ENCODE peak calls at places on chromosomes 7 and 10, in four cellular contexts. Y, X, J and I are unnamed samples.
A peak's percentile ranks its signal among the peaks of the same experiment; 100 is the strongest.

GRCh38 chr7:16504019-16504418 is 22.6 kb upstream of the LRRC72 start:
- DNase-seq in Y (no peak), X (no peak), J (no peak), I (no peak)

GRCh38 chr7:43479042-43479441 is 103.9 kb upstream of the STK17A start:
- DNase-seq in Y (no peak), X (peak; percentile 33), J (no peak), I (no peak)

GRCh38 chr7:16399916-16400895 is 21.1 kb downstream of the CRPPA start:
- DNase-seq in Y (no peak), X (no peak), J (no peak), I (no peak)

GRCh38 chr7:55276896-55277295 is 88.2 kb upstream of the LANCL2 start:
- DNase-seq in Y (no peak), X (no peak), J (no peak), I (no peak)

GRCh38 chr10:68938117-68938516 is 17.9 kb upstream of the DDX21 start:
- DNase-seq in Y (no peak), X (no peak), J (peak; percentile 27), I (no peak)

GRCh38 chr10:125064681-125065492 is 95.5 kb downstream of the CTBP2 start:
- DNase-seq in Y (no peak), X (no peak), J (no peak), I (no peak)

GRCh38 chr10:72954596-72955569 is at the start of gene PLA2G12B:
- DNase-seq in Y (no peak), X (peak; percentile 65), J (no peak), I (no peak)

GRCh38 chr10:77531441-77532001 is 106.1 kb downstream of the KCNMA1 start:
- DNase-seq in Y (peak; percentile 82), X (no peak), J (no peak), I (no peak)

GRCh38 chr10:119287613-119287991 is 80.2 kb downstream of the GRK5 start:
- DNase-seq in Y (no peak), X (no peak), J (no peak), I (no peak)

GRCh38 chr10:69864321-69864720 is 62.6 kb downstream of the COL13A1 start:
- DNase-seq in Y (no peak), X (no peak), J (no peak), I (no peak)

GRCh38 chr7:93728292-93728691 is 153.8 kb upstream of the CALCR start:
- DNase-seq in Y (no peak), X (no peak), J (no peak), I (no peak)

GRCh38 chr7:6169805-6170520 is 102.5 kb downstream of the CYTH3 start:
- DNase-seq in Y (no peak), X (no peak), J (no peak), I (no peak)

DNA sequence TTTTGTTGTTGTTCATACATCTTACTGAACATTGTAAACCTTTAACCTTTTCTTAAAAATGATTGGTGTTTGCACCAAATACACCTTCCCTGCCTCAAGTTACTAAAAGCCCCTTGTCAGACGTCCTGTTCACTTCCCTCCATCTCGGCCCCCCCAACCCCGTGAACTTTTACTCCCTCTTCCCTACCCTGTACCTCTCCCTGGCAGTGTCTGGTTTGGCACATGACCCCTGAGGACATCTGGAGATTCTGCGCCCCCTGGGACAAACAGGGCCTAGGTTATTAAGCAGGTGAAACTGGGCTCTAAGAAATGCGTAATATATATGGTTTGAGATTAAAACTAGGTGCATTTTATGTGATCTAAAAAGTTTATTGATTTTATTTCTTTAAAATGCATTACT is 1.4 kb downstream of the PPP2R2D start:
- DNase-seq in Y (peak; percentile 37), X (no peak), J (no peak), I (no peak)
- H3K4me3 ChIP-seq in Y (peak overlapping the region; percentile 94), X (peak overlapping the region; percentile 94), J (peak overlapping the region; percentile 70), I (no peak overlapping the region)

GRCh38 chr10:99372546-99373271 is 43.6 kb downstream of the CNNM1 start:
- DNase-seq in Y (no peak), X (peak; percentile 25), J (no peak), I (no peak)

GRCh38 chr10:99369126-99369525 is 40.0 kb downstream of the CNNM1 start:
- DNase-seq in Y (no peak), X (no peak), J (no peak), I (no peak)

GRCh38 chr10:99368646-99369045 is 39.5 kb downstream of the CNNM1 start:
- DNase-seq in Y (no peak), X (peak; percentile 27), J (no peak), I (no peak)

GRCh38 chr10:99369551-99369950 is 40.4 kb downstream of the CNNM1 start:
- DNase-seq in Y (no peak), X (no peak), J (no peak), I (no peak)

GRCh38 chr10:99370993-99371392 is 41.8 kb downstream of the CNNM1 start:
- DNase-seq in Y (no peak), X (peak; percentile 59), J (no peak), I (no peak)
- TF ChIP-seq CTCF in Y (no peak), X (peak; percentile 68), J (no peak), I (no peak)

GRCh38 chr7:26858735-26859134 is 5.7 kb downstream of the SKAP2 start:
- DNase-seq in Y (no peak), X (no peak), J (no peak), I (no peak)

GRCh38 chr7:26858229-26858568 is 6.2 kb downstream of the SKAP2 start:
- DNase-seq in Y (no peak), X (no peak), J (no peak), I (no peak)

GRCh38 chr7:26857170-26857533 is 7.2 kb downstream of the SKAP2 start:
- DNase-seq in Y (no peak), X (no peak), J (no peak), I (no peak)

GRCh38 chr7:26856481-26856880 is 7.9 kb downstream of the SKAP2 start:
- DNase-seq in Y (no peak), X (no peak), J (no peak), I (no peak)

GRCh38 chr7:26857534-26858228 is 6.7 kb downstream of the SKAP2 start:
- DNase-seq in Y (peak; percentile 64), X (no peak), J (peak; percentile 22), I (no peak)
- H3K4me3 ChIP-seq in Y (peak overlapping the region; percentile 18), X (peak overlapping the region; percentile 66), J (no peak overlapping the region), I (no peak overlapping the region)

GRCh38 chr10:92592761-92593552 is at the start of gene KIF11:
- DNase-seq in Y (peak; percentile 98), X (peak; percentile 95), J (peak; percentile 97), I (peak; percentile 97)

GRCh38 chr10:92594194-92594593 is 1.3 kb downstream of the KIF11 start:
- DNase-seq in Y (no peak), X (no peak), J (no peak), I (no peak)

GRCh38 chr10:92593553-92594046 is 670 bp downstream of the KIF11 start:
- DNase-seq in Y (no peak), X (no peak), J (no peak), I (no peak)

GRCh38 chr10:92590623-92591549 is 2.0 kb upstream of the KIF11 start:
- DNase-seq in Y (no peak), X (peak; percentile 72), J (peak; percentile 56), I (peak; percentile 46)

GRCh38 chr10:92591550-92592140 is 1.3 kb upstream of the KIF11 start:
- DNase-seq in Y (peak; percentile 95), X (peak; percentile 74), J (peak; percentile 90), I (peak; percentile 89)
- TF ChIP-seq CTCF in Y (no peak), X (peak; percentile 20), J (no peak), I (peak; percentile 17)

DNA sequence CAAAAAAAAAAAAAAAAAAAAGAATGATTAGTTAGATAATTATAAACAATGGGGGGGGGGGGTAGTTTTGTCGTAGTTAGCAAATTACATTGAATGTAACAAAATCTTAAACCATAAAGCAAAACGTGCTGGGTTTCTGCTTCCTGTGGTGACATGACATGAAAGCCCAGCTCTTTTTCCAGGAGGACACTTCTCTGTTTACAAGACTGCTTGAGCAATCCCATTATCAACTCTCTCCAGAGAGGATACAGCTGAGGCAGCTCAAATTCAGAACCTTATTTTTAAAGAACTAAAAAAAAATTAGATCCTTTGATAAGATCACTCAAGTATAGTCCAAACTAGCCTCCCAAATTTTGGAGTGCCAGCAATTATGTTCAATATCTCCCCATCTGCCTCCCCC is 58.6 kb downstream of the ADRB1 start:
- DNase-seq in Y (no peak), X (no peak), J (no peak), I (no peak)
- H3K4me3 ChIP-seq in Y (no peak overlapping the region), X (no peak overlapping the region), J (no peak overlapping the region), I (no peak overlapping the region)

DNA sequence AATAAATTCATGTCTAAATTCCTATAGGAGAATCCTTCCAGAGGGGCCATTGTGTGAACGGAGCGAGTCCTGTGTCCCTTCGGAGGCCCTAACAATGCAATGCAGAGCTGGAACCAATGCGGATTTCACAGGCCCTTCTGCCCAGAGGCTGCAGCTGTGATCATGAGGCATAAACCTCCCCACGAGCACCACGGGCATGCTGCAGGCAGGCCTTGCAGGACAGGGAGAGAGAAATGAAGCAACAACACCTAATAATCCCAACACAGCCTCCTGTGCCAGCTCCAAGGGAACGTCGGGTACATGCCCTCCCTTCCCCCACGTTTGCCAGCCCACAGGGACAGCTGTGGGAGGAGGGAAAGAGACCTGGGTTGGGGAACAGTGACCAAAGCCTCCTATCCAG is 74.4 kb downstream of the TNS3 start:
- DNase-seq in Y (peak; percentile 59), X (no peak), J (no peak), I (peak; percentile 11)
- TF ChIP-seq CTCF in Y (no peak), X (no peak), J (no peak), I (no peak)

GRCh38 chr7:69429817-69430501 is 168.3 kb upstream of the AUTS2 start:
- DNase-seq in Y (peak; percentile 84), X (no peak), J (peak; percentile 87), I (peak; percentile 75)

GRCh38 chr7:69431626-69432025 is 166.6 kb upstream of the AUTS2 start:
- DNase-seq in Y (no peak), X (no peak), J (no peak), I (no peak)

GRCh38 chr7:69430502-69431145 is 167.7 kb upstream of the AUTS2 start:
- DNase-seq in Y (peak; percentile 73), X (no peak), J (peak; percentile 66), I (peak; percentile 32)

GRCh38 chr7:69434350-69434749 is 163.9 kb upstream of the AUTS2 start:
- DNase-seq in Y (no peak), X (no peak), J (no peak), I (no peak)

GRCh38 chr7:69433086-69433485 is 165.2 kb upstream of the AUTS2 start:
- DNase-seq in Y (no peak), X (no peak), J (no peak), I (no peak)
- H3K4me3 ChIP-seq in Y (no peak overlapping the region), X (no peak overlapping the region), J (no peak overlapping the region), I (no peak overlapping the region)

GRCh38 chr7:115851291-115851690 is 179.3 kb downstream of the TFEC start:
- DNase-seq in Y (no peak), X (peak; percentile 24), J (no peak), I (no peak)
- TF ChIP-seq CTCF in Y (peak; percentile 38), X (peak; percentile 26), J (no peak), I (peak; percentile 15)